ENCODE peak calls at places on chromosomes 11 and 22, in nine cellular contexts. N is effector memory CD4-positive, alpha-beta T cell; M is fibroblast of mammary gland; I is astrocyte of the cerebellum; J is AG04450; H is CD4-positive, CD25-positive, alpha-beta regulatory T cell; F is CD8-positive, alpha-beta T cell; O is AG09309; A is MM.1S. S is an unnamed sample.

GRCh38 chr11:115761348-115761747 is 257.1 kb upstream of the CADM1 start:
- DNase-seq in N (no peak), M (no peak), I (no peak), J (no peak), H (no peak), F (no peak), O (no peak), A (no peak), S (no peak)

GRCh38 chr11:57249384-57250319 is 12.6 kb upstream of the APLNR start:
- DNase-seq in N (no peak), M (peak), I (peak), J (peak), H (no peak), F (peak), O (peak), A (peak), S (peak)

GRCh38 chr11:35540526-35540925 is 15.1 kb upstream of the PAMR1 start:
- DNase-seq in N (no peak), M (peak), I (no peak), J (no peak), H (no peak), F (no peak), O (no peak), A (no peak), S (peak)

GRCh38 chr11:113952588-113952987 is 22.3 kb upstream of the HTR3A start:
- DNase-seq in N (no peak), M (peak), I (no peak), J (no peak), H (no peak), F (no peak), O (no peak), A (no peak), S (no peak)

GRCh38 chr22:37884420-37884819 is 21.7 kb upstream of the MICALL1 start:
- DNase-seq in N (no peak), M (peak), I (no peak), J (no peak), H (no peak), F (no peak), O (no peak), A (no peak), S (peak)

GRCh38 chr22:32991353-32992115 is 66.6 kb downstream of the SYN3 start:
- DNase-seq in N (no peak), M (peak), I (no peak), J (no peak), H (no peak), F (no peak), O (no peak), A (no peak), S (peak)

GRCh38 chr11:10444725-10445286 is 10.3 kb upstream of the AMPD3 start:
- DNase-seq in N (no peak), M (no peak), I (no peak), J (no peak), H (no peak), F (no peak), O (no peak), A (no peak), S (no peak)

GRCh38 chr11:8221025-8221723 is 42.5 kb downstream of the LMO1 start:
- DNase-seq in N (no peak), M (peak), I (no peak), J (no peak), H (no peak), F (no peak), O (no peak), A (no peak), S (no peak)

GRCh38 chr11:44179173-44179572 is 83.7 kb downstream of the EXT2 start:
- DNase-seq in N (no peak), M (peak), I (no peak), J (no peak), H (no peak), F (no peak), O (peak), A (no peak), S (peak)

GRCh38 chr11:119126675-119127268 is 5.4 kb downstream of the HINFP start:
- DNase-seq in N (no peak), M (no peak), I (no peak), J (no peak), H (no peak), F (no peak), O (no peak), A (no peak), S (peak)

GRCh38 chr11:77619576-77620198 is 17.9 kb downstream of the CLNS1A start:
- DNase-seq in N (no peak), M (peak), I (peak), J (no peak), H (no peak), F (peak), O (peak), A (peak), S (peak)

GRCh38 chr11:64888761-64889511 is 10.5 kb upstream of the EHD1 start:
- DNase-seq in N (no peak), M (no peak), I (no peak), J (no peak), H (no peak), F (no peak), O (no peak), A (no peak), S (peak)

GRCh38 chr11:69444381-69445130 is 36.9 kb upstream of the LINC01488 start:
- DNase-seq in N (no peak), M (peak), I (no peak), J (peak), H (no peak), F (no peak), O (peak), A (no peak), S (peak)

GRCh38 chr11:12248330-12248729 is 129.0 kb upstream of the PARVA start:
- DNase-seq in N (no peak), M (no peak), I (no peak), J (no peak), H (no peak), F (no peak), O (no peak), A (no peak), S (peak)

GRCh38 chr11:19913236-19913892 is 200.7 kb downstream of the NAV2 start:
- DNase-seq in N (no peak), M (no peak), I (no peak), J (no peak), H (no peak), F (no peak), O (no peak), A (no peak), S (no peak)

GRCh38 chr22:20115691-20116375 is at the start of gene RANBP1:
- DNase-seq in N (no peak), M (no peak), I (no peak), J (no peak), H (no peak), F (no peak), O (no peak), A (no peak), S (no peak)

GRCh38 chr11:109815529-109816105 is 277.6 kb upstream of the ZC3H12C start:
- DNase-seq in N (no peak), M (no peak), I (no peak), J (no peak), H (no peak), F (no peak), O (no peak), A (no peak), S (no peak)

GRCh38 chr11:102448869-102449224 is 3.7 kb downstream of the TMEM123 start:
- DNase-seq in N (no peak), M (no peak), I (no peak), J (no peak), H (no peak), F (no peak), O (no peak), A (no peak), S (no peak)

GRCh38 chr11:17010851-17011420 is 3.3 kb downstream of the PLEKHA7 start:
- DNase-seq in N (no peak), M (no peak), I (no peak), J (no peak), H (no peak), F (no peak), O (no peak), A (no peak), S (no peak)

GRCh38 chr11:86219291-86220193 is 25.0 kb upstream of the EED start:
- DNase-seq in N (no peak), M (no peak), I (no peak), J (no peak), H (no peak), F (no peak), O (no peak), A (no peak), S (no peak)
- H3K4me3 ChIP-seq in N (no peak), M (no peak), I (no peak), J (no peak), H (no peak), F (no peak), O (no peak), A (no peak), S (no peak)

DNA sequence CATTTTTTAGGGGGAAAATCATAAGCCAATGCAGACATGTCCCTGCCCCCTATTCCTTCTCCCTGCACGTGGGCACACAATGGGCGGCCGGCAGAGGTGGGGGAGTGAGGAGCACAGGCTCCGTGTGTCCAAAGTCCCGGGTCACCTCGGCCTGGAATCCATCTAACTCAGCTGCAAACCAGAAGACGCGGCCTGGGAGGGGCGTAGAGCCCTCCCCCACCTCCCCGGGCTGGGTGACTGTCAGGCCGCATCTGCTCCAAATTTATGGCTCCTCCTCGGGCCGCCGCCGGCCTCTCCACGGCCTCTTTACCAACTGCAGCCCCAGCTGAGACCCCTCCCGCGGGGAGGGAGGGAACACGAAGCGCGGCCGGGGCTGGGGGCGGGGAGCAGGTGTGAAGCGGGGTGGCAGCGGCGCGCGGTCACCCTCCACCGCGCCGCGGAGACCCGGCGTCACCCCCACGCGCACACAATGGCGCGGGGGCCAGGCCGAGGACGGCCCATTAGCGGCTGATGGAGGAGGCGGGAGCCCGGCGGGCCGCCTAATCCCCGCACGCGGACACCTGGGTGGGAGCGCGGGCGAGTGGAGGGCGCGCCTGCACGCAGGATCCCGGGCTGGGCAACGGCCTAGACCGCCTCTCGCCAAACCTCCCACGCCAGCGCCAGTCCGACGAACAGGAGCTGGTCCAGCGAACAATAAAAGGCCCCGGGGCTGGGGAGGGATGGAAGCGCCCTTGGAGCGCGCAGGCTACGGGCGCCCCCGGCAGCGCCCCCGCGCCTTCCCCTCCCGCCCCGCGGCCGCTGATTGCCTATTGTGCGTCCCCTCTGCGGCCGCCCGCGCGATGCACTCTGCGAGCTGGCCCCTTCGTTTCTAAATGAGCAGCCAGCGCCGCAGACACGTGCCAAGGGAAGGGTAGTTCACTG is 25.9 kb upstream of the ROBO3 start:
- DNase-seq in N (no peak), M (no peak), I (no peak), J (no peak), H (no peak), F (peak), O (no peak), A (no peak), S (no peak)
- H3K4me3 ChIP-seq in N (peak), M (peak), I (peak), J (peak), H (no peak), F (no peak), O (peak), A (peak), S (peak)

DNA sequence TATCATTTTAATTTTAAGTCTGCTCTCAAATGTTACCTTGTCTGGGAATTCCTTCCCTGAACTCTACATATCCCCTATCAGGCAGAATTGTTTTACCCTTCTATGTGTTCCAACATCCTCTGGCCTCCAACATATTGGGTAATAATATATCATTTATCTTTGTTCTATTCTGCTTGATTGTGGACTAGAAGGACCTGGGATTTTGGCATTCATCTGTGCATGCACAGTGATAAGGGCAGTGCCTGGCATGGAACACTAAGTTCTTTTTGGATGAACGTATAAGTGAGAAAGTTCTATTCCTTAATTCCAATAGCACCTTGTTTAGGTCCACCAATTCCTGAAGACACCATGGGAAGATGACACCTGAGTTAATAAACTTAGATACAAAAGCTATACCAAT is 1.2 kb upstream of the MS4A2 start:
- DNase-seq in N (no peak), M (no peak), I (no peak), J (no peak), H (no peak), F (no peak), O (no peak), A (no peak), S (no peak)
- H3K4me3 ChIP-seq in N (no peak), M (no peak), I (no peak), J (no peak), H (no peak), F (no peak), O (no peak), A (no peak), S (no peak)

GRCh38 chr22:49947296-49947622 is 13.3 kb upstream of the PIM3 start:
- DNase-seq in N (no peak), M (no peak), I (no peak), J (no peak), H (no peak), F (no peak), O (no peak), A (no peak), S (no peak)

GRCh38 chr22:49949914-49950292 is 10.7 kb upstream of the PIM3 start:
- DNase-seq in N (no peak), M (no peak), I (no peak), J (no peak), H (no peak), F (no peak), O (no peak), A (no peak), S (no peak)

GRCh38 chr22:49948958-49949913 is 11.3 kb upstream of the PIM3 start:
- DNase-seq in N (no peak), M (no peak), I (no peak), J (no peak), H (no peak), F (no peak), O (no peak), A (no peak), S (no peak)

GRCh38 chr22:49948116-49948515 is 12.5 kb upstream of the PIM3 start:
- DNase-seq in N (no peak), M (no peak), I (no peak), J (no peak), H (no peak), F (no peak), O (no peak), A (no peak), S (no peak)

DNA sequence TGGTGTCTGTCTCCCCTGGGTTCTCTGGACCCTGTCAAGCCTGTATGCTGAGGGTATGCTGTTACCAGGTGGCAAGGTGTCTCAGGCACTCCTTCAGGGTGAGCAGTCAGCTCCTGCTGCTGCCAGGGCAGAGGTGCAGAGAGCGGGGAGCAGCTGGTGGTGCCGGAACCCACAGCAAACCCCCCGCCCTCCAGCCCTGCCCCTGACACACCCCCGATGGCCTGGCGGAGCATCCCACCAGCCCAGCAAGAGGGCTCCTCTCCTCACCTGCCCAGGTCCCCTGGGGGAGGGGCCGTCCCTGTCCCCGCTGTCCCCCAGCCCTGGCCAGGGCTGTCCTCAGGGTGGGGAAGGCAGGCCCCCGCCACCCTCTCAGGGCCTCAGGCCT is 12.0 kb upstream of the PIM3 start:
- DNase-seq in N (no peak), M (no peak), I (no peak), J (no peak), H (no peak), F (no peak), O (no peak), A (no peak), S (no peak)
- H3K4me3 ChIP-seq in N (no peak), M (no peak), I (no peak), J (no peak), H (no peak), F (no peak), O (no peak), A (no peak), S (no peak)

DNA sequence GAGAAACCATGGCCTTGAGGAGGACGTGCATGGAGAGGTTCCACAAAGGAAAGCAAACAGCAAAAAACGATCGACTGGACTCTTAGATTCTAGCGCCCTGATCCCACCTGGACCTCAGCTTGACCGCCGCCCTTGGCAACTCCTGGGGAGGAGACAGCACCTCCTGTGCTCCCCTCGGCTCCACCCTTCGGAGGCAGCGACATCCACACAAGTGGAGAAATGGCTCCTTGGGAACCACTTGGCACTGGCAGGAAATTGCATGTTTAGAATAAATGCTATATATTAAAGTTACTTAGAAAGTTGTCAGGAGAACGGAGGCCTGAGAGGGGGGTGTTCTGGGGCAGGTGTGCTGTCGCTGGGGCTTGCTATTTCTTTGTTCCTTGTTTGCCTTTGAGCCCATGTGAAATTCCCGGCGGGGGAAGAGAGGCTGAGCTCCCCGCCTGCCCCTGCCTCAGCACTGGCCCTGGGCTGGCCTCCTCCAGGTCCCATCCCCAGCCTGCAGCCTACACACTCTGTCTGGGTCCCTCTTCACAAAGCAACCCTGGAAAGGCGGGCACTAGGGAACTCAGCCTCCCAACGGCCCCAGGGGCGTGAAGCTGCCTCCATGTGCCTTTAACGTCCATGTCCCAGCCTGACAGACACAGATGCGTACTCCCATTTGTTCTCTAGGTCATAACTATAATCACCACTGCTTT is 395.3 kb downstream of the BRD1 start:
- DNase-seq in N (no peak), M (no peak), I (no peak), J (no peak), H (no peak), F (no peak), O (no peak), A (no peak), S (no peak)
- H3K4me3 ChIP-seq in N (no peak), M (no peak), I (no peak), J (no peak), H (no peak), F (no peak), O (no peak), A (no peak), S (no peak)

S was measured in fibroblast of villous mesenchyme.